ENCODE peak calls at places on chromosomes 1 and 21, in ten cellular contexts. U is lower lobe of right lung, J is fibroblast of pulmonary artery, N is suprapubic skin, E is lower leg skin, G is ovary, O is pancreas, B is A549, Y is OCI-LY7, Z is adrenal gland. Q is an unnamed sample.

GRCh38 chr1:247576514-247576913 is 11.6 kb upstream of the OR2G2 start:
- DNase-seq in U (no peak), J (peak), N (no peak), E (no peak), G (no peak), O (no peak), B (no peak), Y (peak), Z (no peak), Q (no peak)

GRCh38 chr1:79792212-79792575 is 785.7 kb upstream of the ADGRL4 start:
- DNase-seq in U (no peak), J (peak), N (no peak), E (no peak), G (no peak), O (no peak), B (no peak), Y (no peak), Z (no peak), Q (no peak)

GRCh38 chr1:64696879-64697278 is 48.0 kb upstream of the RAVER2 start:
- DNase-seq in U (no peak), J (no peak), N (no peak), E (no peak), G (no peak), O (no peak), B (no peak), Y (no peak), Z (no peak), Q (no peak)

GRCh38 chr1:91166106-91166712 is 144.4 kb upstream of the ZNF644 start:
- DNase-seq in U (peak), J (peak), N (no peak), E (no peak), G (peak), O (peak), B (peak), Y (peak), Z (peak), Q (no peak)

GRCh38 chr1:97791251-97791650 is 129.6 kb downstream of the DPYD start:
- DNase-seq in U (no peak), J (no peak), N (no peak), E (no peak), G (no peak), O (no peak), B (no peak), Y (no peak), Z (no peak), Q (no peak)

GRCh38 chr1:235336903-235337302 is 8.5 kb downstream of the GGPS1 start:
- DNase-seq in U (no peak), J (no peak), N (no peak), E (no peak), G (no peak), O (no peak), B (no peak), Y (no peak), Z (no peak), Q (no peak)

GRCh38 chr1:110545492-110545891 is 26.5 kb upstream of the KCNA10 start:
- DNase-seq in U (no peak), J (no peak), N (no peak), E (no peak), G (no peak), O (no peak), B (no peak), Y (no peak), Z (no peak), Q (no peak)

GRCh38 chr1:12678820-12679219 is 34.9 kb downstream of the AADACL4 start:
- DNase-seq in U (no peak), J (no peak), N (no peak), E (no peak), G (no peak), O (no peak), B (no peak), Y (no peak), Z (no peak), Q (no peak)

GRCh38 chr1:53687886-53688285 is 51.1 kb downstream of the GLIS1 start:
- DNase-seq in U (no peak), J (no peak), N (no peak), E (no peak), G (no peak), O (no peak), B (no peak), Y (no peak), Z (no peak), Q (no peak)

GRCh38 chr1:5616366-5617178 is 375.7 kb downstream of the NPHP4 start:
- DNase-seq in U (no peak), J (no peak), N (peak), E (peak), G (no peak), O (no peak), B (no peak), Y (no peak), Z (no peak), Q (no peak)

GRCh38 chr21:15494481-15494880 is 235.3 kb upstream of the USP25 start:
- DNase-seq in U (no peak), J (no peak), N (no peak), E (no peak), G (no peak), O (no peak), B (no peak), Y (no peak), Z (no peak), Q (no peak)

GRCh38 chr1:57770772-57771171 is 346.9 kb upstream of the DAB1 start:
- DNase-seq in U (no peak), J (peak), N (no peak), E (no peak), G (no peak), O (no peak), B (no peak), Y (peak), Z (no peak), Q (no peak)

GRCh38 chr1:23368562-23369334 is 888 bp downstream of the ZNF436 start:
- DNase-seq in U (peak), J (peak), N (peak), E (peak), G (peak), O (peak), B (peak), Y (peak), Z (peak), Q (no peak)

GRCh38 chr1:220775238-220775853 is 11.4 kb upstream of the MTARC1 start:
- DNase-seq in U (no peak), J (peak), N (no peak), E (no peak), G (peak), O (peak), B (peak), Y (peak), Z (no peak), Q (no peak)

GRCh38 chr1:33365560-33365997 is 44.7 kb upstream of the A3GALT2 start:
- DNase-seq in U (no peak), J (peak), N (peak), E (no peak), G (peak), O (no peak), B (no peak), Y (no peak), Z (no peak), Q (no peak)

GRCh38 chr1:161218301-161219077 is 3.4 kb downstream of the FCER1G start:
- DNase-seq in U (no peak), J (no peak), N (no peak), E (no peak), G (no peak), O (no peak), B (no peak), Y (peak), Z (no peak), Q (no peak)

GRCh38 chr1:242522304-242522945 is 2.1 kb downstream of the PLD5 start:
- DNase-seq in U (no peak), J (no peak), N (no peak), E (no peak), G (no peak), O (no peak), B (no peak), Y (no peak), Z (no peak), Q (no peak)

GRCh38 chr1:159008744-159009188 is 941 bp upstream of the IFI16 start:
- DNase-seq in U (no peak), J (no peak), N (no peak), E (no peak), G (no peak), O (no peak), B (no peak), Y (peak), Z (peak), Q (no peak)

GRCh38 chr1:228691926-228692325 is 43.4 kb upstream of the RHOU start:
- DNase-seq in U (no peak), J (peak), N (no peak), E (no peak), G (no peak), O (no peak), B (peak), Y (peak), Z (no peak), Q (peak)

GRCh38 chr1:216310776-216311175 is 112.5 kb downstream of the USH2A start:
- DNase-seq in U (no peak), J (peak), N (no peak), E (no peak), G (no peak), O (no peak), B (no peak), Y (peak), Z (peak), Q (no peak)

GRCh38 chr21:42782723-42783247 is 96.6 kb downstream of the WDR4 start:
- DNase-seq in U (no peak), J (no peak), N (no peak), E (no peak), G (no peak), O (no peak), B (no peak), Y (no peak), Z (no peak), Q (no peak)

GRCh38 chr1:228835456-228835855 is 100.2 kb downstream of the RHOU start:
- DNase-seq in U (no peak), J (no peak), N (no peak), E (no peak), G (no peak), O (no peak), B (no peak), Y (no peak), Z (no peak), Q (no peak)

GRCh38 chr1:23083714-23084480 is 64.6 kb downstream of the KDM1A start:
- DNase-seq in U (no peak), J (peak), N (no peak), E (no peak), G (peak), O (no peak), B (no peak), Y (no peak), Z (peak), Q (peak)

GRCh38 chr1:84871181-84871580 is 21.8 kb downstream of the LPAR3 start:
- DNase-seq in U (no peak), J (no peak), N (no peak), E (no peak), G (no peak), O (no peak), B (no peak), Y (no peak), Z (no peak), Q (no peak)

GRCh38 chr1:109969907-109970306 is 14.7 kb upstream of the AHCYL1 start:
- DNase-seq in U (no peak), J (no peak), N (no peak), E (no peak), G (no peak), O (no peak), B (no peak), Y (no peak), Z (no peak), Q (no peak)

GRCh38 chr1:14742181-14742980 is 143.9 kb downstream of the KAZN start:
- DNase-seq in U (no peak), J (peak), N (no peak), E (no peak), G (no peak), O (no peak), B (peak), Y (peak), Z (no peak), Q (peak)

GRCh38 chr1:4225091-4225490 is 325.0 kb upstream of the C1orf174 start:
- DNase-seq in U (no peak), J (no peak), N (no peak), E (peak), G (no peak), O (no peak), B (no peak), Y (no peak), Z (no peak), Q (no peak)

GRCh38 chr21:41701749-41702148 is 65.1 kb downstream of the RIPK4 start:
- DNase-seq in U (no peak), J (no peak), N (no peak), E (no peak), G (no peak), O (no peak), B (no peak), Y (no peak), Z (no peak), Q (no peak)

GRCh38 chr1:65469889-65470340 is 49.4 kb downstream of the LEPR start:
- DNase-seq in U (no peak), J (peak), N (no peak), E (no peak), G (no peak), O (no peak), B (no peak), Y (no peak), Z (no peak), Q (no peak)

GRCh38 chr1:112516141-112516540 is 7.4 kb downstream of the WNT2B start:
- DNase-seq in U (no peak), J (no peak), N (no peak), E (no peak), G (no peak), O (no peak), B (no peak), Y (no peak), Z (no peak), Q (no peak)

GRCh38 chr1:150281758-150282557 is at the start of gene CIART:
- DNase-seq in U (peak), J (peak), N (peak), E (peak), G (peak), O (peak), B (peak), Y (no peak), Z (peak), Q (peak)

GRCh38 chr1:206032356-206033140 is 8.9 kb upstream of the CTSE start:
- DNase-seq in U (no peak), J (peak), N (no peak), E (no peak), G (no peak), O (no peak), B (no peak), Y (no peak), Z (no peak), Q (no peak)

GRCh38 chr1:201266774-201267173 is 16.5 kb upstream of the PKP1 start:
- DNase-seq in U (no peak), J (peak), N (peak), E (peak), G (no peak), O (no peak), B (peak), Y (no peak), Z (no peak), Q (peak)

GRCh38 chr1:22056921-22057320 is 4.4 kb downstream of the CDC42 start:
- DNase-seq in U (no peak), J (no peak), N (no peak), E (peak), G (no peak), O (no peak), B (no peak), Y (no peak), Z (no peak), Q (no peak)

GRCh38 chr1:17021896-17022295 is 10.2 kb upstream of the ATP13A2 start:
- DNase-seq in U (peak), J (no peak), N (no peak), E (peak), G (no peak), O (no peak), B (no peak), Y (no peak), Z (no peak), Q (no peak)

DNA sequence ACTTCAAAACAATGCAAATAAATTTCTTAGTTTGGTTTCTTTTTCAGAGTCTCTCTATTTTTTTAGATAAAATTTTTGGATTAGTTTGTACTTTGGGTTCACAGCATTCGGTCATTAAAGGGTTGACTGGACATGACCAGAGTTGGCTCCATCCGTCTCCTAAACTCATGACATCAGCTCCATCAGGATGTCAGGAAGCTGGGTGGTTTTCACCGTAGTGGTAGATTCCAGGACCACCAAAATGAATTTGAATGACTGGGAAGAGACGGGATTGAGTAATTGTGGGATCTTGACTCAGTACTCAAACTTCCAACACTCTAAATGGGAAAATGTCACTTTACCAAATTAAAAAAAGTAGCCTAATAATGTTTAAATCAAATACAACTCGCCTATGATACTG is 279.2 kb upstream of the DUSP10 start:
- DNase-seq in U (no peak), J (no peak), N (no peak), E (no peak), G (no peak), O (no peak), B (no peak), Y (no peak), Z (no peak), Q (no peak)
- H3K4me3 ChIP-seq in U (no peak), J (no peak), N (no peak), E (no peak), G (no peak), O (no peak), B (no peak), Y (no peak), Z (no peak), Q (no peak)

DNA sequence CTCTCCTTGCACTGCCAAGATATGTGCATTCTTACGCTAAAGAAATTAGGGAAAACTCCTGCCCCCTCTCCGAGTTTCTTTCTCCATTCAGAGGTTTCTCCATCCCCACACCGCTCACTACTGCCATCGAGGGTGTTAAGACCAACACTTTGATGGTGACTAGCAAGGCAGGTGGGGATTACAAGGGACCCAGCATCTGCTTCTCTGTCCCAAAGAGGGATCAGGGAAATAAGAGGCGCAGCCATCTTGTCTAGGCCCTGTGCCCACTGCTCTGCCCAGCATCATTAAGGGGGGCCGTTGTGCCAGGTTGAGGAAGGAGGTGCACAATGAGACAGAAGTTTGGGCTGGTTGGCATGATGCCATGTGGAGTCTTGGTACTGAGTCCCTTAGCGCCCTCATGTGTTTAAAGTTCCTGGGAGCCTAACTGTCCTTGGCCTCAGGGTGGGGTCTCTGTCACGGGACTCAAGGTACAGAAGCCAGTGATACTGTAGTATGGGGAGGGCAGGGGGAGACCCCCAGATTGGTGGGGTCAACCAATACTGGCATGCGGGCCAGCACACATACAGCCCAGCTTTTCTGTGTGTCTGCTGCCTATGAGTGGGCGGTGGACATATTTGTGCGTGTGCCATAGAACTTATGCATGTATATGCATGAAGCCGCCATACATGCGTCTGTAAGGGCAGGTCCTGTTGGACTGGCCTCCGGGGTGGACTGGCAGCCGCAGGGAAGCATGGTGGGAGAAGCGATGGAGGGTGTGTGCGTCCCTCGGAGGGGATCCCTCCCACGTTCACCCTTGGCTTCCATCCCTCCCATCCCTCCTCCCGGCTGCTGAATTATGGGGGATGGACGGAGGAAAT is 5.5 kb downstream of the EFNA3 start:
- DNase-seq in U (no peak), J (peak), N (no peak), E (peak), G (peak), O (peak), B (no peak), Y (peak), Z (peak), Q (no peak)
- TF ChIP-seq CTCF in U (no peak), J (peak), N (peak), E (no peak), G (no peak), O (no peak), B (no peak), Y (peak), Z (no peak), Q (peak)

GRCh38 chr1:2205191-2205952 is 10.8 kb upstream of the FAAP20 start:
- DNase-seq in U (peak), J (peak), N (peak), E (peak), G (peak), O (peak), B (no peak), Y (peak), Z (peak), Q (peak)

GRCh38 chr1:2209400-2210083 is 15.0 kb upstream of the FAAP20 start:
- DNase-seq in U (no peak), J (no peak), N (no peak), E (no peak), G (peak), O (peak), B (no peak), Y (no peak), Z (no peak), Q (no peak)

GRCh38 chr1:2204384-2205190 is 10.0 kb upstream of the FAAP20 start:
- DNase-seq in U (peak), J (peak), N (peak), E (peak), G (peak), O (peak), B (no peak), Y (no peak), Z (peak), Q (no peak)

GRCh38 chr1:2208309-2209239 is 14.0 kb upstream of the FAAP20 start:
- DNase-seq in U (peak), J (peak), N (peak), E (no peak), G (peak), O (peak), B (peak), Y (no peak), Z (peak), Q (peak)

GRCh38 chr1:2206813-2207488 is 12.4 kb upstream of the FAAP20 start:
- DNase-seq in U (no peak), J (no peak), N (no peak), E (no peak), G (peak), O (peak), B (no peak), Y (no peak), Z (peak), Q (no peak)
- H3K4me3 ChIP-seq in U (peak), J (peak), N (peak), E (no peak), G (peak), O (no peak), B (no peak), Y (no peak), Z (no peak), Q (no peak)

GRCh38 chr1:208172389-208173140 is 71.6 kb downstream of the PLXNA2 start:
- DNase-seq in U (no peak), J (no peak), N (no peak), E (no peak), G (no peak), O (no peak), B (no peak), Y (no peak), Z (no peak), Q (no peak)
- TF ChIP-seq CTCF in U (no peak), J (no peak), N (no peak), E (no peak), G (no peak), O (no peak), B (no peak), Y (no peak), Z (no peak), Q (no peak)

GRCh38 chr1:101460709-101461108 is 223.9 kb downstream of the S1PR1 start:
- DNase-seq in U (no peak), J (no peak), N (no peak), E (no peak), G (no peak), O (no peak), B (no peak), Y (no peak), Z (no peak), Q (no peak)
- H3K4me3 ChIP-seq in U (no peak), J (no peak), N (no peak), E (no peak), G (no peak), O (no peak), B (no peak), Y (no peak), Z (no peak), Q (no peak)

DNA sequence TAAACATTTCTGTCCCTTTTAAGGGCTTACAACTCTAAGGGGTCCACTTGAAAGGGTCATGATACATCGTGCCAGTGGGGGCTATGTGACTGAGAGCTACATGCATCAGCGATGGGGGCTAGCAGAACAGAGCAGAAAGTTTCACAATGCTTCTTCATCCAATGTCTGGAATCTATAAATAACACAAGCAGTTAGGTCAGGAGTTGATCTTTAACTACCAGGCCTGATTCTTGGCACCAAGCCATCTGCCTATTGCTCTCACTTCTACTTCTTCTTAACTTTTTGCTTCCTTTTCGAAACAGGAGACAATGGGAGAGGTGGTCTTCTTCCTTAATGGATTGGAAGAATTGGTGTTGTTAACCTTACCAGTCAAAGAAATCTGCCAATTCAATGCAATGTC is 410.0 kb downstream of the TGFB2 start:
- DNase-seq in U (no peak), J (no peak), N (no peak), E (no peak), G (no peak), O (no peak), B (no peak), Y (no peak), Z (no peak), Q (no peak)
- TF ChIP-seq CTCF in U (no peak), J (no peak), N (no peak), E (no peak), G (no peak), O (no peak), B (no peak), Y (no peak), Z (no peak), Q (no peak)